ENCODE peak calls at places on chromosomes 1 and 21, in four cellular contexts. J, Y, K and X are unnamed samples.

GRCh38 chr1:160453443-160453842 is 53.1 kb downstream of the VANGL2 start:
- DNase-seq in J (no peak), Y (no peak), K (no peak), X (no peak)

GRCh38 chr1:40265298-40265697 is 7.3 kb downstream of the ZMPSTE24 start:
- DNase-seq in J (no peak), Y (no peak), K (no peak), X (no peak)

GRCh38 chr1:84386716-84387479 is 11.4 kb upstream of the DNASE2B start:
- DNase-seq in J (no peak), Y (no peak), K (no peak), X (no peak)

GRCh38 chr1:201530741-201531521 is 8.0 kb upstream of the NAV1 start:
- DNase-seq in J (no peak), Y (peak), K (peak), X (no peak)

GRCh38 chr1:108592030-108592759 is 32.3 kb downstream of the EEIG2 start:
- DNase-seq in J (no peak), Y (no peak), K (no peak), X (no peak)

GRCh38 chr1:234540404-234540762 is 61.4 kb upstream of the TARBP1 start:
- DNase-seq in J (no peak), Y (no peak), K (no peak), X (no peak)

GRCh38 chr1:227769601-227770494 is 34.6 kb downstream of the SNAP47 start:
- DNase-seq in J (no peak), Y (no peak), K (no peak), X (no peak)

GRCh38 chr1:47751188-47751587 is 246.0 kb downstream of the TRABD2B start:
- DNase-seq in J (no peak), Y (no peak), K (no peak), X (no peak)

GRCh38 chr1:183473286-183473536 is 912 bp downstream of the SMG7 start:
- DNase-seq in J (no peak), Y (no peak), K (no peak), X (no peak)

GRCh38 chr1:235933483-235934116 is 66.9 kb upstream of the LYST start:
- DNase-seq in J (no peak), Y (no peak), K (no peak), X (no peak)
- TF ChIP-seq CTCF in J (no peak), Y (no peak), K (no peak), X (no peak)

GRCh38 chr1:222387020-222387816 is 160.7 kb downstream of the HHIPL2 start:
- DNase-seq in J (no peak), Y (no peak), K (no peak), X (no peak)
- TF ChIP-seq CTCF in J (no peak), Y (no peak), K (no peak), X (no peak)

GRCh38 chr1:110186558-110186957 is 23.6 kb upstream of the KCNC4 start:
- DNase-seq in J (no peak), Y (no peak), K (no peak), X (no peak)

GRCh38 chr1:110187139-110187890 is 22.8 kb upstream of the KCNC4 start:
- DNase-seq in J (no peak), Y (no peak), K (peak), X (no peak)

GRCh38 chr1:110184414-110184813 is 25.7 kb upstream of the KCNC4 start:
- DNase-seq in J (no peak), Y (no peak), K (no peak), X (no peak)

GRCh38 chr1:110183642-110184167 is 26.4 kb upstream of the KCNC4 start:
- DNase-seq in J (no peak), Y (no peak), K (no peak), X (no peak)

GRCh38 chr1:110185181-110185580 is 24.9 kb upstream of the KCNC4 start:
- DNase-seq in J (no peak), Y (no peak), K (no peak), X (no peak)
- TF ChIP-seq CTCF in J (no peak), Y (no peak), K (no peak), X (no peak)

DNA sequence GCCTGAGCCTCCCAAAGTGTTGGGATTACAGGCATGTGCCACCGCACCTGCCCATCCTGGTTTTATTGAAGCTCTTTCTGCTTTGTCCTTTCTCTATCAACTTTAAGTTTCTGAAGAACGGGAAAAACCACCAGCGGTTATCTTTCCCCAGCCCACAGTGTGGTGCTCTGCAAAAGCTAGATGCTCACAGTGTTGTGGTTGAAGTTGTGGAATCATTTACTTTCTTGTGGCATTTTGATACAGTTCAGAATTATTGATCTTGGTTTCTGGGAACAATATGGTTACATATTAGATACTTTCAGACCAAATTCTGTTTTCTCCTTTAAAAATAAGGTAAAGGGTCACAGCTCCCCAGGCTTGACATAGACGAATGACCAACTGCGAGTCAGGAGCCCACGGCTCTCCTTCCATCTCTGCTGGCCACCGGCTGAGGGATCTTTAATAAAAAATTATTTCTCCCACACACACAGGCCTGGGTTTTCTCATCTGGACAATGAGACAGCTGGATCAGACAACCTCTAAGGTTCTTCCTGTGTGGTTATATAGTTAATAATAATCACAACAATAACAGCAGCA is 385.3 kb downstream of the SETD4 start:
- DNase-seq in J (no peak), Y (no peak), K (peak), X (no peak)
- TF ChIP-seq CTCF in J (no peak), Y (no peak), K (no peak), X (no peak)